ENCODE peak calls at places on chromosomes 16 and 17, in ten cellular contexts. A, J, H, K, S, N, V, W, Q and T are unnamed samples.

GRCh38 chr17:2030779-2031163 is 818 bp downstream of the DPH1 start:
- DNase-seq in Q (peak; percentile 31), N (no peak), K (no peak), V (no peak), H (no peak), J (peak; percentile 58), W (no peak), S (no peak), A (no peak), T (no peak)

GRCh38 chr17:66713533-66714042 is 121.3 kb upstream of the CACNG5 start:
- DNase-seq in S (peak; percentile 86), Q (no peak), K (no peak), N (no peak), V (no peak), A (no peak), W (no peak), J (peak; percentile 12), H (no peak), T (no peak)

GRCh38 chr17:79707931-79708891 is 22.5 kb upstream of the ENPP7 start:
- DNase-seq in H (peak; percentile 60), J (peak; percentile 67), N (peak; percentile 55), Q (peak; percentile 47), W (peak; percentile 30), K (no peak), S (peak; percentile 69), V (peak; percentile 41), A (peak; percentile 33), T (no peak)

GRCh38 chr17:75163074-75163473 is 8.8 kb upstream of the JPT1 start:
- DNase-seq in S (no peak), K (no peak), V (no peak), Q (no peak), N (no peak), J (no peak), W (no peak), H (no peak), A (no peak), T (no peak)

GRCh38 chr16:48720266-48720665 is 110.3 kb upstream of the N4BP1 start:
- DNase-seq in S (no peak), N (no peak), K (no peak), V (no peak), J (no peak), W (no peak), A (no peak), Q (no peak), H (no peak), T (no peak)

GRCh38 chr17:58284613-58285421 is 4.1 kb upstream of the MPO start:
- DNase-seq in J (no peak), H (no peak), Q (no peak), W (no peak), K (no peak), N (no peak), V (no peak), S (peak; percentile 32), A (no peak), T (no peak)

GRCh38 chr17:3905017-3905486 is 11.2 kb downstream of the P2RX1 start:
- DNase-seq in Q (no peak), K (no peak), A (no peak), S (no peak), N (no peak), V (no peak), J (no peak), H (peak; percentile 80), W (no peak), T (no peak)

GRCh38 chr16:88750854-88751253 is 34.2 kb downstream of the PIEZO1 start:
- DNase-seq in H (no peak), V (no peak), A (no peak), K (no peak), J (no peak), Q (no peak), S (no peak), W (no peak), N (no peak), T (no peak)

GRCh38 chr16:75096730-75097129 is 19.9 kb downstream of the LDHD start:
- DNase-seq in Q (no peak), N (no peak), A (no peak), J (no peak), K (no peak), W (peak; percentile 87), S (no peak), V (no peak), H (no peak), T (no peak)

GRCh38 chr17:76581515-76581914 is 4.1 kb downstream of the ST6GALNAC2 start:
- DNase-seq in H (no peak), Q (no peak), S (no peak), W (peak; percentile 56), V (no peak), J (no peak), N (no peak), K (no peak), A (no peak), T (no peak)

GRCh38 chr17:4375039-4375748 is 8.7 kb upstream of the UBE2G1 start:
- DNase-seq in W (no peak), K (no peak), Q (no peak), V (no peak), J (peak; percentile 72), N (no peak), S (peak; percentile 84), A (no peak), H (no peak), T (no peak)

GRCh38 chr16:19963306-19963705 is 78.7 kb upstream of the GPRC5B start:
- DNase-seq in N (no peak), K (no peak), V (no peak), S (no peak), W (peak; percentile 78), A (no peak), H (no peak), Q (no peak), J (no peak), T (no peak)

GRCh38 chr17:46072998-46073397 is 73.9 kb downstream of the STH start:
- DNase-seq in A (no peak), K (peak; percentile 50), V (peak; percentile 11), S (no peak), J (no peak), N (no peak), Q (no peak), H (no peak), W (no peak), T (peak; percentile 44)

GRCh38 chr17:76573096-76573495 is 12.6 kb downstream of the ST6GALNAC2 start:
- DNase-seq in V (no peak), S (no peak), K (no peak), J (no peak), N (no peak), Q (no peak), W (no peak), A (no peak), H (no peak), T (no peak)

GRCh38 chr16:67857547-67858233 is 10.2 kb upstream of the CENPT start:
- DNase-seq in K (peak; percentile 91), W (peak; percentile 40), J (peak; percentile 24), H (no peak), N (peak; percentile 30), Q (peak; percentile 35), S (no peak), A (peak; percentile 40), V (no peak), T (no peak)

GRCh38 chr17:72760368-72760767 is 332.1 kb downstream of the SLC39A11 start:
- DNase-seq in Q (no peak), J (no peak), H (no peak), S (no peak), K (no peak), V (no peak), W (no peak), N (no peak), A (no peak), T (no peak)

GRCh38 chr16:53865492-53865863 is 161.5 kb downstream of the FTO start:
- DNase-seq in V (no peak), A (no peak), Q (no peak), W (no peak), N (no peak), S (no peak), H (no peak), K (peak; percentile 65), J (no peak), T (no peak)

GRCh38 chr17:75891605-75892555 is 4.9 kb downstream of the TRIM65 start:
- DNase-seq in Q (no peak), H (no peak), K (no peak), W (no peak), S (no peak), A (no peak), V (no peak), N (no peak), J (no peak), T (no peak)

GRCh38 chr17:42107597-42108576 is 4.6 kb downstream of the DHX58 start:
- DNase-seq in Q (peak; percentile 87), V (no peak), A (no peak), S (peak; percentile 95), N (peak; percentile 92), J (peak; percentile 97), K (no peak), H (peak; percentile 90), W (peak; percentile 47), T (no peak)

GRCh38 chr17:76497979-76498885 is 3.0 kb downstream of the RHBDF2 start:
- DNase-seq in H (peak; percentile 99), S (no peak), V (peak; percentile 44), W (peak; percentile 70), J (no peak), K (peak; percentile 79), A (no peak), Q (peak; percentile 5), N (no peak), T (no peak)